ENCODE peak calls at places on chromosome 17, in six cellular contexts. R is T-helper 2 cell; D is stromal cell of bone marrow; T is pons; Z is left colon; O is CD8-positive, alpha-beta memory T cell. C is an unnamed sample.

GRCh38 chr17:82300707-82301270 is 16.6 kb downstream of the CD7 start:
- DNase-seq in Z (peak; percentile 69), T (no peak), O (peak; percentile 59), D (no peak), R (no peak), C (peak; percentile 75)

GRCh38 chr17:9239260-9239820 is 218.0 kb downstream of the NTN1 start:
- DNase-seq in O (no peak), T (no peak), Z (peak; percentile 59), D (no peak), R (no peak), C (no peak)

GRCh38 chr17:28541439-28541838 is 11.0 kb downstream of the UNC119 start:
- DNase-seq in D (no peak), R (no peak), O (no peak), Z (no peak), T (no peak), C (no peak)

GRCh38 chr17:65022751-65023421 is 33.7 kb downstream of the GNA13 start:
- DNase-seq in T (peak; percentile 69), R (no peak), Z (no peak), O (no peak), D (no peak), C (no peak)

GRCh38 chr17:57622886-57623433 is 122.1 kb downstream of the CCDC182 start:
- DNase-seq in O (no peak), T (no peak), D (peak; percentile 49), R (no peak), Z (no peak), C (peak; percentile 57)

GRCh38 chr17:60525347-60525623 is 757 bp downstream of the APPBP2 start:
- DNase-seq in Z (peak; percentile 23), T (peak; percentile 51), R (no peak), D (no peak), O (no peak), C (peak; percentile 25)

GRCh38 chr17:81241648-81242420 is 2.7 kb downstream of the NDUFAF8 start:
- DNase-seq in D (no peak), Z (no peak), T (no peak), R (no peak), O (peak; percentile 43), C (no peak)

GRCh38 chr17:61399131-61400057 is at the start of gene TBX2:
- DNase-seq in D (peak; percentile 89), O (no peak), Z (no peak), T (no peak), R (no peak), C (peak; percentile 82)

GRCh38 chr17:57440522-57441269 is 184.4 kb downstream of the MSI2 start:
- DNase-seq in Z (peak; percentile 52), T (peak; percentile 96), R (no peak), O (peak; percentile 57), D (peak; percentile 35), C (peak; percentile 87)

GRCh38 chr17:19904412-19904811 is 36.7 kb upstream of the ULK2 start:
- DNase-seq in Z (no peak), R (no peak), D (peak; percentile 57), O (no peak), T (no peak), C (no peak)

C was measured in left cardiac atrium.